ENCODE peak calls at places on chromosomes 16 and 17, in eight cellular contexts. One of them, this sample, is unnamed.

GRCh38 chr16:29663020-29663828 is at the start of gene SPN:
- DNase-seq in IMR-90: no peak
- DNase-seq in breast epithelium: no peak
- DNase-seq in A549: no peak
- DNase-seq in Peyer's patch: peak; percentile 67
- DNase-seq in HCT116: no peak
- DNase-seq in lower leg skin: no peak
- DNase-seq in endothelial cell of umbilical vein: no peak
- DNase-seq in this sample: no peak

GRCh38 chr16:56202036-56202435 is 10.7 kb downstream of the GNAO1 start:
- DNase-seq in lower leg skin: no peak
- DNase-seq in HCT116: no peak
- DNase-seq in Peyer's patch: no peak
- DNase-seq in endothelial cell of umbilical vein: no peak
- DNase-seq in breast epithelium: no peak
- DNase-seq in A549: no peak
- DNase-seq in IMR-90: no peak
- DNase-seq in this sample: no peak

GRCh38 chr17:57368637-57369336 is 112.5 kb downstream of the MSI2 start:
- DNase-seq in HCT116: no peak
- DNase-seq in Peyer's patch: no peak
- DNase-seq in lower leg skin: no peak
- DNase-seq in endothelial cell of umbilical vein: peak; percentile 5
- DNase-seq in breast epithelium: no peak
- DNase-seq in IMR-90: no peak
- DNase-seq in A549: no peak
- DNase-seq in this sample: no peak

GRCh38 chr16:49330562-49331201 is 42.9 kb upstream of the C16orf78 start:
- DNase-seq in breast epithelium: no peak
- DNase-seq in lower leg skin: no peak
- DNase-seq in endothelial cell of umbilical vein: no peak
- DNase-seq in A549: no peak
- DNase-seq in IMR-90: no peak
- DNase-seq in HCT116: no peak
- DNase-seq in Peyer's patch: no peak
- DNase-seq in this sample: no peak

GRCh38 chr17:19333132-19333440 is 29.4 kb downstream of the B9D1 start:
- DNase-seq in endothelial cell of umbilical vein: no peak
- DNase-seq in A549: no peak
- DNase-seq in lower leg skin: no peak
- DNase-seq in breast epithelium: no peak
- DNase-seq in IMR-90: no peak
- DNase-seq in Peyer's patch: peak; percentile 32
- DNase-seq in HCT116: no peak
- DNase-seq in this sample: no peak

GRCh38 chr16:23508589-23509440 is 1.5 kb downstream of the GGA2 start:
- DNase-seq in A549: no peak
- DNase-seq in IMR-90: no peak
- DNase-seq in Peyer's patch: no peak
- DNase-seq in HCT116: no peak
- DNase-seq in lower leg skin: no peak
- DNase-seq in breast epithelium: no peak
- DNase-seq in endothelial cell of umbilical vein: peak; percentile 38
- DNase-seq in this sample: no peak

GRCh38 chr16:52193441-52193840 is 353.5 kb downstream of the TOX3 start:
- DNase-seq in lower leg skin: no peak
- DNase-seq in endothelial cell of umbilical vein: no peak
- DNase-seq in IMR-90: no peak
- DNase-seq in Peyer's patch: no peak
- DNase-seq in A549: no peak
- DNase-seq in HCT116: no peak
- DNase-seq in breast epithelium: no peak
- DNase-seq in this sample: no peak

GRCh38 chr16:66474750-66475199 is 47.7 kb downstream of the BEAN1 start:
- DNase-seq in HCT116: no peak
- DNase-seq in breast epithelium: no peak
- DNase-seq in A549: no peak
- DNase-seq in Peyer's patch: peak; percentile 75
- DNase-seq in endothelial cell of umbilical vein: peak; percentile 31
- DNase-seq in lower leg skin: no peak
- DNase-seq in IMR-90: no peak
- DNase-seq in this sample: no peak

GRCh38 chr16:49644143-49644460 is 211.8 kb downstream of the ZNF423 start:
- DNase-seq in lower leg skin: no peak
- DNase-seq in HCT116: no peak
- DNase-seq in IMR-90: no peak
- DNase-seq in breast epithelium: no peak
- DNase-seq in Peyer's patch: no peak
- DNase-seq in endothelial cell of umbilical vein: no peak
- DNase-seq in A549: no peak
- DNase-seq in this sample: peak; percentile 29

GRCh38 chr17:72353502-72353901 is 232.7 kb downstream of the SOX9 start:
- DNase-seq in A549: no peak
- DNase-seq in HCT116: no peak
- DNase-seq in breast epithelium: no peak
- DNase-seq in lower leg skin: no peak
- DNase-seq in Peyer's patch: no peak
- DNase-seq in endothelial cell of umbilical vein: no peak
- DNase-seq in IMR-90: no peak
- DNase-seq in this sample: no peak

GRCh38 chr16:68737046-68737729 is at the start of gene CDH1:
- DNase-seq in endothelial cell of umbilical vein: no peak
- DNase-seq in IMR-90: no peak
- DNase-seq in breast epithelium: peak; percentile 96
- DNase-seq in lower leg skin: peak; percentile 71
- DNase-seq in HCT116: peak; percentile 73
- DNase-seq in A549: no peak
- DNase-seq in Peyer's patch: peak; percentile 93
- DNase-seq in this sample: peak; percentile 84

GRCh38 chr16:48369765-48370164 is 15.4 kb downstream of the SIAH1 start:
- DNase-seq in A549: no peak
- DNase-seq in endothelial cell of umbilical vein: no peak
- DNase-seq in IMR-90: no peak
- DNase-seq in HCT116: no peak
- DNase-seq in lower leg skin: no peak
- DNase-seq in Peyer's patch: no peak
- DNase-seq in breast epithelium: no peak
- DNase-seq in this sample: no peak

GRCh38 chr16:89498839-89499238 is 8.5 kb upstream of the ANKRD11 start:
- DNase-seq in HCT116: no peak
- DNase-seq in A549: no peak
- DNase-seq in IMR-90: no peak
- DNase-seq in endothelial cell of umbilical vein: no peak
- DNase-seq in lower leg skin: no peak
- DNase-seq in breast epithelium: no peak
- DNase-seq in Peyer's patch: no peak
- DNase-seq in this sample: no peak

GRCh38 chr16:25264599-25264998 is 7.0 kb upstream of the ZKSCAN2 start:
- DNase-seq in A549: no peak
- DNase-seq in endothelial cell of umbilical vein: peak; percentile 24
- DNase-seq in IMR-90: no peak
- DNase-seq in breast epithelium: no peak
- DNase-seq in HCT116: no peak
- DNase-seq in Peyer's patch: no peak
- DNase-seq in lower leg skin: no peak
- DNase-seq in this sample: no peak

GRCh38 chr17:9893606-9894005 is 11.5 kb downstream of the RCVRN start:
- DNase-seq in breast epithelium: no peak
- DNase-seq in IMR-90: peak; percentile 42
- DNase-seq in lower leg skin: no peak
- DNase-seq in HCT116: no peak
- DNase-seq in A549: no peak
- DNase-seq in endothelial cell of umbilical vein: no peak
- DNase-seq in Peyer's patch: no peak
- DNase-seq in this sample: no peak

GRCh38 chr16:2664522-2665096 is 17.7 kb upstream of the KCTD5 start:
- DNase-seq in IMR-90: no peak
- DNase-seq in breast epithelium: no peak
- DNase-seq in lower leg skin: no peak
- DNase-seq in Peyer's patch: no peak
- DNase-seq in endothelial cell of umbilical vein: no peak
- DNase-seq in A549: no peak
- DNase-seq in HCT116: no peak
- DNase-seq in this sample: no peak

GRCh38 chr17:13498184-13498583 is 103.5 kb downstream of the HS3ST3A1 start:
- DNase-seq in breast epithelium: no peak
- DNase-seq in IMR-90: no peak
- DNase-seq in endothelial cell of umbilical vein: no peak
- DNase-seq in A549: no peak
- DNase-seq in lower leg skin: no peak
- DNase-seq in HCT116: no peak
- DNase-seq in Peyer's patch: no peak
- DNase-seq in this sample: no peak

GRCh38 chr16:66904846-66905632 is 13.6 kb downstream of the CDH16 start:
- DNase-seq in Peyer's patch: no peak
- DNase-seq in HCT116: no peak
- DNase-seq in breast epithelium: no peak
- DNase-seq in endothelial cell of umbilical vein: no peak
- DNase-seq in A549: no peak
- DNase-seq in IMR-90: peak; percentile 82
- DNase-seq in lower leg skin: no peak
- DNase-seq in this sample: no peak

GRCh38 chr16:89072216-89073130 is 21.2 kb upstream of the ACSF3 start:
- DNase-seq in HCT116: no peak
- DNase-seq in A549: no peak
- DNase-seq in endothelial cell of umbilical vein: no peak
- DNase-seq in IMR-90: no peak
- DNase-seq in lower leg skin: no peak
- DNase-seq in breast epithelium: no peak
- DNase-seq in Peyer's patch: no peak
- DNase-seq in this sample: no peak

GRCh38 chr16:12062343-12063003 is 85.9 kb downstream of the SNX29 start:
- DNase-seq in endothelial cell of umbilical vein: peak; percentile 48
- DNase-seq in IMR-90: peak; percentile 72
- DNase-seq in HCT116: peak; percentile 4
- DNase-seq in Peyer's patch: peak; percentile 80
- DNase-seq in breast epithelium: no peak
- DNase-seq in A549: no peak
- DNase-seq in lower leg skin: peak; percentile 95
- DNase-seq in this sample: peak; percentile 96

DNA sequence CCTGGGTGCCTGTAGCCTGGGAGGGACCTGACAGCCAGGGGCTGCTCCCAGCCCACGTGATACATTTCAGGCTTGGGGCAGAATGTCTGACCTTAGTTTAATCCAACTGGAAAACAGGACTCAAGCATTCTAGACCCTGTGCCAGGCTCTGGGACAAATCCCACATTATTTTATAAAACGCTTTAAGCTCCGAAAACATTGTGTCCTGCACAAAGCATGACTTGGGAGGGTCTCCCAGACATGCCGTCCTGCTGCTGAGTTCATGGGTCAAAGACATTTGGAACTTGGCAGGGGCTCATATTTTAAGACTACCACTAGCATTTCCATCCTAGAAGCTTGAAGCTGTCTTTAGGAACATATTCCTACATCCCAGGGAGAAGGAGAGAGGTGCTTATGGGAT is 23.5 kb downstream of the XYLT1 start:
- DNase-seq in A549: no peak
- DNase-seq in breast epithelium: no peak
- DNase-seq in lower leg skin: no peak
- DNase-seq in IMR-90: no peak
- DNase-seq in endothelial cell of umbilical vein: no peak
- DNase-seq in HCT116: no peak
- DNase-seq in Peyer's patch: no peak
- DNase-seq in this sample: no peak
- TF ChIP-seq POLR2A in A549: no peak
- TF ChIP-seq POLR2A in breast epithelium: no peak
- TF ChIP-seq POLR2A in lower leg skin: no peak
- TF ChIP-seq POLR2A in IMR-90: no peak
- TF ChIP-seq POLR2A in endothelial cell of umbilical vein: no peak
- TF ChIP-seq POLR2A in HCT116: no peak
- TF ChIP-seq POLR2A in Peyer's patch: no peak
- TF ChIP-seq POLR2A in this sample: no peak

DNA sequence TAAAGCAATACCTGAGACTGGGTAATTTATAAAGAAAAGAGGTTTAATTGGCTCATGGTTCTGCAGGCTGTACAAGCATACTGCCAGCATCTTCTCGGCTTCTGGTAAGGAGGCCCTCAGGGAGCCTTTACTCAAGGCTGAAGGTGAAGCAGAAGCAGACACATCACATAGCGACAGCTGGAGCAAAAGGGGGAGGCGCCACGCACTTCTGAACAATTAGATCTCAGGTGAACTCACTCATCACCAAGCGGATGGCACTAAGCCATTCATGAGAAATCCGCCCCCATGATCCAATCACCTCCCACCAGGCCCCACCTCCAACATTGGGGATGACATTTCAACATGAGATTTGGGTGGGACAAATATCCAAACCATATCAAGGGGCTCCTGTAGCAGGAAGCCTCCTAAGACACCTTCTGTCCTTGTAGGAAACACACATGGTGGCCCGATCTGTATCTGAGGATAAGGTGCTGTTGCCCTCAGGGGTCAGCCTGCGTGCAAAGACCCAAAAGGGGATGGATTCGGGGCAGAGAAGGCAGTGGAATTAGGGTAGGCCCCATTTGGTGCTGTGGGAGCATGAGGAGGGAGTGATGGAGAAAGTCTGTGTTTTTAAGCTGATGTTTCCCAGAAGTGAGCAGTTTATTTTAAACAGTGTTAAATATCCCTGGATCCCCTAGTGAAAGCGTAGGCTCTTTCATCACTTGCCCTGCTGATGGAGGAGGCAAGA is 23.0 kb downstream of the IL21R start:
- DNase-seq in breast epithelium: no peak
- DNase-seq in endothelial cell of umbilical vein: no peak
- DNase-seq in lower leg skin: peak; percentile 5
- DNase-seq in Peyer's patch: no peak
- DNase-seq in A549: no peak
- DNase-seq in HCT116: no peak
- DNase-seq in IMR-90: no peak
- DNase-seq in this sample: peak; percentile 50
- TF ChIP-seq POLR2A in breast epithelium: no peak
- TF ChIP-seq POLR2A in endothelial cell of umbilical vein: no peak
- TF ChIP-seq POLR2A in lower leg skin: no peak
- TF ChIP-seq POLR2A in Peyer's patch: no peak
- TF ChIP-seq POLR2A in A549: no peak
- TF ChIP-seq POLR2A in HCT116: no peak
- TF ChIP-seq POLR2A in IMR-90: no peak
- TF ChIP-seq POLR2A in this sample: no peak

DNA sequence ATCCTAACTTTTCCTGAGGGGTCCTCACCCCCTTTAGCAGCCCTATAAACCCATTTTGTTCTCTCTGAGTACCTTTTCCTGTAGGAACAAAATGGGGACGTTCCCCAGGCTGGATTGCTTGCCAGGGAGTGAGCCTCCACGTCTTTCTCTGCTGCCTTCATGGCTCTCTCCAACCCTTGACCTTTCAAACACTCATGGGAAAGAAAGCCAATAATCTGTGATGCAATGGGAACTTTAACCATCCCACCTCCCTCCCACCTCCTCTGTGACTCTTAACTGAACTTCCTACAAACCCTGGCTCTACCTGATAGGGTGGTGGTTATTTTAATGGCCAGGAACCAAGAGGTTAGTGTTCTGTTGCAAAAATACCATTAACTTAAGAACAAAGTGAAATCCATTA is 2.8 kb downstream of the PIPOX start:
- DNase-seq in lower leg skin: no peak
- DNase-seq in endothelial cell of umbilical vein: no peak
- DNase-seq in Peyer's patch: no peak
- DNase-seq in IMR-90: no peak
- DNase-seq in HCT116: no peak
- DNase-seq in A549: no peak
- DNase-seq in breast epithelium: no peak
- DNase-seq in this sample: no peak
- TF ChIP-seq POLR2A in lower leg skin: no peak
- TF ChIP-seq POLR2A in endothelial cell of umbilical vein: no peak
- TF ChIP-seq POLR2A in Peyer's patch: no peak
- TF ChIP-seq POLR2A in IMR-90: no peak
- TF ChIP-seq POLR2A in HCT116: no peak
- TF ChIP-seq POLR2A in A549: no peak
- TF ChIP-seq POLR2A in breast epithelium: no peak
- TF ChIP-seq POLR2A in this sample: no peak

GRCh38 chr17:50634123-50634914 is at the start of gene ABCC3:
- DNase-seq in breast epithelium: peak; percentile 65
- DNase-seq in IMR-90: no peak
- DNase-seq in A549: peak; percentile 87
- DNase-seq in endothelial cell of umbilical vein: no peak
- DNase-seq in Peyer's patch: peak; percentile 82
- DNase-seq in lower leg skin: no peak
- DNase-seq in HCT116: no peak
- DNase-seq in this sample: no peak
- TF ChIP-seq POLR2A in breast epithelium: no peak
- TF ChIP-seq POLR2A in IMR-90: no peak
- TF ChIP-seq POLR2A in A549: peak; percentile 63
- TF ChIP-seq POLR2A in endothelial cell of umbilical vein: no peak
- TF ChIP-seq POLR2A in Peyer's patch: peak; percentile 80
- TF ChIP-seq POLR2A in lower leg skin: no peak
- TF ChIP-seq POLR2A in HCT116: no peak
- TF ChIP-seq POLR2A in this sample: no peak